ENCODE peak calls at places on chromosomes 1 and 21, in six cellular contexts. S is substantia nigra; Y is NCI-H526; C is nephron progenitor cell; V is stimulated activated CD8-positive, alpha-beta memory T cell treated with anti-CD3 and anti-CD28 coated beads, Interleukin-15, amount 100 ng/mL, for 4 hours; W is Right ventricle myocardium superior. L is an unnamed sample.

GRCh38 chr1:7469255-7469938 is 301.7 kb upstream of the VAMP3 start:
- DNase-seq in S (no peak), Y (no peak), C (no peak), V (no peak), W (no peak), L (no peak)

GRCh38 chr1:199101139-199101538 is 462.3 kb downstream of the PTPRC start:
- DNase-seq in S (no peak), Y (no peak), C (no peak), V (no peak), W (no peak), L (no peak)

GRCh38 chr1:76129731-76130130 is 55.2 kb downstream of the ST6GALNAC3 start:
- DNase-seq in S (no peak), Y (no peak), C (no peak), V (no peak), W (no peak), L (no peak)

GRCh38 chr1:150567341-150567716 is 12.1 kb downstream of the MCL1 start:
- DNase-seq in S (no peak), Y (no peak), C (no peak), V (no peak), W (no peak), L (no peak)

GRCh38 chr1:220920967-220921366 is 41.7 kb downstream of the HLX start:
- DNase-seq in S (no peak), Y (no peak), C (no peak), V (no peak), W (no peak), L (no peak)

GRCh38 chr21:36471254-36471723 is 8.6 kb downstream of the CLDN14 start:
- DNase-seq in S (no peak), Y (no peak), C (no peak), V (no peak), W (no peak), L (no peak)

GRCh38 chr1:44684525-44684924 is 10.0 kb downstream of the ARMH1 start:
- DNase-seq in S (no peak), Y (no peak), C (no peak), V (no peak), W (no peak), L (no peak)

GRCh38 chr1:17097787-17098186 is 21.5 kb downstream of the PADI2 start:
- DNase-seq in S (no peak), Y (no peak), C (no peak), V (no peak), W (no peak), L (no peak)

GRCh38 chr1:157084720-157085119 is 14.9 kb downstream of the ETV3L start:
- DNase-seq in S (no peak), Y (no peak), C (no peak), V (no peak), W (no peak), L (no peak)

GRCh38 chr1:42319128-42319851 is 15.7 kb downstream of the FOXJ3 start:
- DNase-seq in S (no peak), Y (no peak), C (no peak), V (no peak), W (no peak), L (no peak)

L was measured in NCI-H187 treated with DMSO at 0.1 percent for 48 hours.